ENCODE peak calls at places on chromosomes 6 and 20, in five cellular contexts. S is SK-N-SH, Q is retina, Y is type B pancreatic cell, P is HT1080. W is an unnamed sample.

GRCh38 chr6:148967546-148967945 is 220.7 kb downstream of the UST start:
- DNase-seq in S (no peak), Q (peak), Y (no peak), P (no peak), W (no peak)

GRCh38 chr6:257031-257725 is 35.1 kb upstream of the DUSP22 start:
- DNase-seq in S (no peak), Q (no peak), Y (no peak), P (peak), W (no peak)

GRCh38 chr20:63456429-63457284 is 15.8 kb downstream of the KCNQ2 start:
- DNase-seq in S (peak), Q (no peak), Y (no peak), P (no peak), W (peak)

GRCh38 chr20:24470031-24470781 is 777 bp downstream of the SYNDIG1 start:
- DNase-seq in S (peak), Q (peak), Y (no peak), P (peak), W (peak)

GRCh38 chr6:33771342-33772113 is 17.4 kb downstream of the LEMD2 start:
- DNase-seq in S (peak), Q (peak), Y (peak), P (peak), W (peak)

GRCh38 chr6:31057426-31058003 is 47.2 kb downstream of the MUC22 start:
- DNase-seq in S (no peak), Q (peak), Y (no peak), P (peak), W (no peak)

GRCh38 chr6:34586327-34587040 is 30.4 kb upstream of the SPDEF start:
- DNase-seq in S (no peak), Q (no peak), Y (no peak), P (no peak), W (no peak)

GRCh38 chr6:113980937-113981554 is 10.1 kb upstream of the HDAC2 start:
- DNase-seq in S (peak), Q (peak), Y (no peak), P (peak), W (peak)

GRCh38 chr6:108408453-108408852 is 113.6 kb downstream of the AFG1L start:
- DNase-seq in S (no peak), Q (no peak), Y (no peak), P (no peak), W (no peak)

GRCh38 chr6:143449731-143450452 is 603 bp downstream of the ADAT2 start:
- DNase-seq in S (peak), Q (no peak), Y (no peak), P (peak), W (peak)

GRCh38 chr20:13772529-13772928 is 12.2 kb downstream of the ESF1 start:
- DNase-seq in S (no peak), Q (no peak), Y (no peak), P (peak), W (no peak)

GRCh38 chr6:144185133-144185836 is 35.0 kb downstream of the STX11 start:
- DNase-seq in S (no peak), Q (no peak), Y (no peak), P (no peak), W (no peak)

GRCh38 chr20:58481541-58482021 is 33.6 kb downstream of the APCDD1L start:
- DNase-seq in S (no peak), Q (peak), Y (no peak), P (no peak), W (no peak)

GRCh38 chr6:5087389-5087788 is 2.2 kb downstream of the PPP1R3G start:
- DNase-seq in S (no peak), Q (peak), Y (no peak), P (no peak), W (no peak)

GRCh38 chr6:31179896-31180295 is 9.4 kb upstream of the POU5F1 start:
- DNase-seq in S (no peak), Q (no peak), Y (no peak), P (no peak), W (no peak)

GRCh38 chr6:156563710-156564109 is 213.5 kb upstream of the ARID1B start:
- DNase-seq in S (peak), Q (no peak), Y (no peak), P (no peak), W (peak)

GRCh38 chr6:116136373-116136772 is 10.4 kb upstream of the COL10A1 start:
- DNase-seq in S (no peak), Q (no peak), Y (no peak), P (no peak), W (no peak)

GRCh38 chr6:136553166-136553787 is 3.1 kb upstream of the MAP7 start:
- DNase-seq in S (no peak), Q (no peak), Y (no peak), P (no peak), W (no peak)

GRCh38 chr6:151240036-151240685 is 394 bp downstream of the AKAP12 start:
- DNase-seq in S (peak), Q (peak), Y (peak), P (peak), W (peak)

GRCh38 chr6:117534974-117535373 is 52.5 kb downstream of the DCBLD1 start:
- DNase-seq in S (no peak), Q (no peak), Y (no peak), P (no peak), W (no peak)

GRCh38 chr6:134821914-134822862 is 127.7 kb downstream of the ALDH8A1 start:
- DNase-seq in S (peak), Q (no peak), Y (no peak), P (no peak), W (no peak)

GRCh38 chr20:4099905-4100675 is 84.7 kb upstream of the RNF24 start:
- DNase-seq in S (no peak), Q (no peak), Y (no peak), P (peak), W (no peak)

GRCh38 chr6:35727206-35727934 is 9.5 kb upstream of the ARMC12 start:
- DNase-seq in S (peak), Q (peak), Y (peak), P (peak), W (peak)

GRCh38 chr6:139979021-139979721 is 604.7 kb upstream of the CITED2 start:
- DNase-seq in S (no peak), Q (no peak), Y (no peak), P (no peak), W (no peak)

GRCh38 chr20:57612436-57612835 is 7.8 kb downstream of the ZBP1 start:
- DNase-seq in S (no peak), Q (no peak), Y (no peak), P (no peak), W (no peak)

GRCh38 chr6:163943647-163944395 is 529.3 kb downstream of the QKI start:
- DNase-seq in S (no peak), Q (peak), Y (no peak), P (peak), W (peak)

GRCh38 chr6:75751443-75751842 is 2.4 kb downstream of the MYO6 start:
- DNase-seq in S (no peak), Q (no peak), Y (no peak), P (no peak), W (no peak)

GRCh38 chr20:711526-711925 is 35.9 kb upstream of the SCRT2 start:
- DNase-seq in S (no peak), Q (no peak), Y (no peak), P (no peak), W (no peak)

GRCh38 chr6:31194271-31194834 is 23.9 kb upstream of the POU5F1 start:
- DNase-seq in S (no peak), Q (no peak), Y (no peak), P (no peak), W (no peak)

GRCh38 chr20:16803965-16804792 is 56.0 kb downstream of the OTOR start:
- DNase-seq in S (peak), Q (peak), Y (peak), P (peak), W (peak)

GRCh38 chr6:31821301-31822037 is 6.1 kb upstream of the HSPA1B start:
- DNase-seq in S (peak), Q (peak), Y (no peak), P (peak), W (peak)

GRCh38 chr6:149150999-149151398 is 166.5 kb upstream of the TAB2 start:
- DNase-seq in S (no peak), Q (no peak), Y (no peak), P (no peak), W (no peak)

GRCh38 chr6:10759312-10759839 is 11.8 kb downstream of the TMEM14B start:
- DNase-seq in S (peak), Q (no peak), Y (no peak), P (peak), W (peak)

GRCh38 chr6:139605350-139605749 is 230.9 kb upstream of the CITED2 start:
- DNase-seq in S (no peak), Q (no peak), Y (no peak), P (peak), W (no peak)

GRCh38 chr6:38350220-38350619 is 289.5 kb downstream of the BTBD9 start:
- DNase-seq in S (no peak), Q (no peak), Y (no peak), P (no peak), W (no peak)

GRCh38 chr6:16486661-16487060 is 248.3 kb downstream of the GMPR start:
- DNase-seq in S (no peak), Q (no peak), Y (no peak), P (no peak), W (no peak)

GRCh38 chr6:127506894-127507293 is 12.2 kb downstream of the MTCL3 start:
- DNase-seq in S (no peak), Q (no peak), Y (no peak), P (no peak), W (no peak)